ENCODE peak calls at places on chromosomes 3 and 15, in ten cellular contexts. K is Calu3; Z is RPMI7951; S is stimulated activated CD8-positive, alpha-beta memory T cell treated with anti-CD3 and anti-CD28 coated beads, Interleukin-4, amount 100 ng/mL, for 1 hour; H is NCI-H1092; Q is colonic mucosa; C is neural crest cell; N is SJSA1; U is Daoy; E is cortex of kidney. M is an unnamed sample.

GRCh38 chr3:11764931-11765363 is 81.7 kb downstream of the TAMM41 start:
- DNase-seq in K (peak), Z (peak), S (no peak), H (no peak), Q (no peak), C (no peak), N (peak), U (peak), E (no peak), M (peak)

GRCh38 chr3:182937293-182938051 is 42.9 kb downstream of the DCUN1D1 start:
- DNase-seq in K (no peak), Z (no peak), S (no peak), H (no peak), Q (no peak), C (no peak), N (no peak), U (peak), E (no peak), M (no peak)

GRCh38 chr3:2579206-2579605 is 480.5 kb downstream of the CNTN4 start:
- DNase-seq in K (no peak), Z (no peak), S (no peak), H (peak), Q (peak), C (no peak), N (no peak), U (no peak), E (no peak), M (no peak)

GRCh38 chr3:56751056-56751455 is 50.7 kb downstream of the ARHGEF3 start:
- DNase-seq in K (no peak), Z (no peak), S (no peak), H (no peak), Q (no peak), C (no peak), N (no peak), U (no peak), E (no peak), M (no peak)

GRCh38 chr3:123305192-123305591 is 103.4 kb downstream of the SEC22A start:
- DNase-seq in K (no peak), Z (no peak), S (no peak), H (no peak), Q (no peak), C (no peak), N (no peak), U (no peak), E (no peak), M (no peak)

GRCh38 chr15:64930019-64930652 is 18.4 kb downstream of the ANKDD1A start:
- DNase-seq in K (no peak), Z (no peak), S (no peak), H (no peak), Q (no peak), C (no peak), N (peak), U (no peak), E (no peak), M (no peak)

GRCh38 chr3:160330111-160330510 is 68.9 kb downstream of the IFT80 start:
- DNase-seq in K (peak), Z (no peak), S (no peak), H (no peak), Q (no peak), C (no peak), N (no peak), U (no peak), E (no peak), M (no peak)

GRCh38 chr3:193815246-193816027 is 222.4 kb downstream of the OPA1 start:
- DNase-seq in K (no peak), Z (no peak), S (no peak), H (no peak), Q (no peak), C (no peak), N (no peak), U (no peak), E (no peak), M (no peak)

GRCh38 chr3:110628650-110629301 is 442.8 kb upstream of the NECTIN3 start:
- DNase-seq in K (no peak), Z (no peak), S (no peak), H (no peak), Q (no peak), C (no peak), N (no peak), U (no peak), E (no peak), M (no peak)

GRCh38 chr15:88646951-88647350 is 8.1 kb downstream of the ISG20 start:
- DNase-seq in K (no peak), Z (no peak), S (no peak), H (no peak), Q (peak), C (no peak), N (peak), U (no peak), E (no peak), M (no peak)

GRCh38 chr15:25670025-25670554 is 193.0 kb downstream of the ATP10A start:
- DNase-seq in K (no peak), Z (no peak), S (no peak), H (peak), Q (peak), C (peak), N (no peak), U (peak), E (no peak), M (no peak)

GRCh38 chr15:59298255-59298856 is 74.3 kb downstream of the MYO1E start:
- DNase-seq in K (peak), Z (peak), S (no peak), H (no peak), Q (no peak), C (no peak), N (no peak), U (peak), E (no peak), M (peak)

GRCh38 chr3:168116279-168116678 is 20.6 kb upstream of the GOLIM4 start:
- DNase-seq in K (no peak), Z (peak), S (no peak), H (no peak), Q (no peak), C (no peak), N (no peak), U (no peak), E (no peak), M (peak)

GRCh38 chr15:62099171-62099601 is 32.4 kb downstream of the C2CD4A start:
- DNase-seq in K (no peak), Z (peak), S (no peak), H (no peak), Q (no peak), C (no peak), N (no peak), U (no peak), E (no peak), M (peak)

GRCh38 chr3:119322021-119322522 is 27.9 kb downstream of the ARHGAP31 start:
- DNase-seq in K (no peak), Z (peak), S (no peak), H (no peak), Q (no peak), C (no peak), N (no peak), U (peak), E (no peak), M (peak)

GRCh38 chr15:66483131-66483566 is 14.4 kb downstream of the SNAPC5 start:
- DNase-seq in K (peak), Z (peak), S (no peak), H (peak), Q (no peak), C (no peak), N (no peak), U (peak), E (no peak), M (peak)

GRCh38 chr3:107216229-107216628 is 161.0 kb upstream of the CCDC54 start:
- DNase-seq in K (no peak), Z (no peak), S (no peak), H (no peak), Q (no peak), C (no peak), N (no peak), U (no peak), E (no peak), M (no peak)

GRCh38 chr3:52982839-52983238 is 63.0 kb downstream of the SFMBT1 start:
- DNase-seq in K (no peak), Z (no peak), S (no peak), H (no peak), Q (no peak), C (no peak), N (no peak), U (no peak), E (no peak), M (no peak)

GRCh38 chr3:69761896-69762789 is 22.9 kb downstream of the MITF start:
- DNase-seq in K (no peak), Z (peak), S (no peak), H (no peak), Q (no peak), C (no peak), N (no peak), U (peak), E (no peak), M (peak)

GRCh38 chr15:51343466-51343865 is 2.0 kb downstream of the GLDN start:
- DNase-seq in K (no peak), Z (no peak), S (no peak), H (no peak), Q (no peak), C (no peak), N (no peak), U (no peak), E (no peak), M (no peak)

GRCh38 chr3:98914210-98915080 is 12.9 kb upstream of the DCBLD2 start:
- DNase-seq in K (no peak), Z (peak), S (no peak), H (no peak), Q (no peak), C (no peak), N (no peak), U (peak), E (no peak), M (no peak)

GRCh38 chr3:249587-250262 is 53.2 kb downstream of the CHL1 start:
- DNase-seq in K (no peak), Z (no peak), S (no peak), H (no peak), Q (no peak), C (no peak), N (no peak), U (no peak), E (no peak), M (no peak)

GRCh38 chr3:117661636-117662095 is 952.1 kb downstream of the TUSC7 start:
- DNase-seq in K (no peak), Z (no peak), S (no peak), H (no peak), Q (no peak), C (no peak), N (no peak), U (peak), E (no peak), M (no peak)

GRCh38 chr3:7787871-7788828 is 713.5 kb upstream of the LMCD1 start:
- DNase-seq in K (peak), Z (no peak), S (no peak), H (no peak), Q (no peak), C (no peak), N (no peak), U (no peak), E (no peak), M (no peak)

GRCh38 chr3:24145981-24146822 is 201.1 kb downstream of the NR1D2 start:
- DNase-seq in K (no peak), Z (peak), S (no peak), H (no peak), Q (no peak), C (no peak), N (peak), U (peak), E (no peak), M (peak)

GRCh38 chr3:139774570-139775302 is 97.0 kb upstream of the NMNAT3 start:
- DNase-seq in K (no peak), Z (peak), S (no peak), H (no peak), Q (no peak), C (no peak), N (peak), U (peak), E (no peak), M (peak)

GRCh38 chr3:47743855-47744254 is 37.8 kb downstream of the SMARCC1 start:
- DNase-seq in K (no peak), Z (no peak), S (no peak), H (no peak), Q (no peak), C (no peak), N (no peak), U (no peak), E (no peak), M (no peak)

GRCh38 chr3:194572131-194572789 is 61.0 kb downstream of the TMEM44 start:
- DNase-seq in K (peak), Z (peak), S (no peak), H (no peak), Q (no peak), C (no peak), N (peak), U (peak), E (no peak), M (peak)

GRCh38 chr3:113834983-113835382 is 3.6 kb upstream of the GRAMD1C start:
- DNase-seq in K (no peak), Z (no peak), S (no peak), H (no peak), Q (no peak), C (no peak), N (no peak), U (no peak), E (no peak), M (peak)

GRCh38 chr3:141373768-141374526 is 5.6 kb downstream of the ZBTB38 start:
- DNase-seq in K (no peak), Z (peak), S (no peak), H (no peak), Q (no peak), C (no peak), N (no peak), U (peak), E (no peak), M (peak)

GRCh38 chr3:124633527-124633926 is 96.7 kb upstream of the UMPS start:
- DNase-seq in K (no peak), Z (no peak), S (no peak), H (no peak), Q (no peak), C (no peak), N (no peak), U (no peak), E (no peak), M (no peak)

GRCh38 chr3:169147246-169148008 is 516.1 kb downstream of the MECOM start:
- DNase-seq in K (peak), Z (peak), S (no peak), H (peak), Q (peak), C (peak), N (peak), U (peak), E (peak), M (peak)

GRCh38 chr15:58491499-58492202 is 59.9 kb downstream of the LIPC start:
- DNase-seq in K (no peak), Z (no peak), S (no peak), H (no peak), Q (no peak), C (no peak), N (no peak), U (no peak), E (no peak), M (no peak)

GRCh38 chr15:74781673-74782595 is at the start of gene CSK:
- DNase-seq in K (peak), Z (peak), S (peak), H (peak), Q (peak), C (peak), N (peak), U (peak), E (no peak), M (peak)

GRCh38 chr15:52780172-52780980 is 9.8 kb downstream of the ONECUT1 start:
- DNase-seq in K (peak), Z (peak), S (no peak), H (peak), Q (peak), C (peak), N (no peak), U (peak), E (no peak), M (peak)